ENCODE peak calls at places on chromosomes 12 and 14, in seven cellular contexts. L, C, A, Z, P, R and V are unnamed samples.

GRCh38 chr12:6936642-6937480 is 6.8 kb upstream of the RNU7-1 start:
- DNase-seq in L (no peak), C (peak), A (no peak), Z (no peak), P (no peak), R (peak), V (no peak)

GRCh38 chr12:106239241-106239950 is 8.4 kb downstream of the CKAP4 start:
- DNase-seq in L (peak), C (no peak), A (no peak), Z (no peak), P (no peak), R (no peak), V (no peak)

GRCh38 chr14:101496779-101497420 is 64.4 kb upstream of the DIO3 start:
- DNase-seq in L (no peak), C (no peak), A (peak), Z (peak), P (no peak), R (peak), V (no peak)

GRCh38 chr12:55966408-55967281 is at the start of gene CDK2:
- DNase-seq in L (peak), C (peak), A (peak), Z (peak), P (peak), R (peak), V (peak)

GRCh38 chr14:102013669-102014200 is 49.4 kb downstream of the DYNC1H1 start:
- DNase-seq in L (no peak), C (no peak), A (no peak), Z (no peak), P (no peak), R (no peak), V (no peak)

GRCh38 chr12:49983892-49984291 is 11.1 kb downstream of the AQP6 start:
- DNase-seq in L (no peak), C (no peak), A (no peak), Z (no peak), P (no peak), R (no peak), V (no peak)

GRCh38 chr12:84976133-84976532 is 59.9 kb downstream of the TSPAN19 start:
- DNase-seq in L (no peak), C (no peak), A (no peak), Z (no peak), P (no peak), R (peak), V (no peak)

GRCh38 chr14:96117997-96118790 is 79.0 kb downstream of the C14orf132 start:
- DNase-seq in L (no peak), C (no peak), A (no peak), Z (no peak), P (no peak), R (no peak), V (no peak)

GRCh38 chr14:67704484-67705089 is 2.9 kb downstream of the RDH12 start:
- DNase-seq in L (no peak), C (peak), A (no peak), Z (no peak), P (no peak), R (no peak), V (peak)

GRCh38 chr12:61414470-61414869 is 845.7 kb upstream of the USP15 start:
- DNase-seq in L (no peak), C (no peak), A (no peak), Z (no peak), P (no peak), R (no peak), V (no peak)

GRCh38 chr12:131832393-131833231 is 4.4 kb downstream of the MMP17 start:
- DNase-seq in L (no peak), C (no peak), A (no peak), Z (peak), P (no peak), R (no peak), V (no peak)

GRCh38 chr12:115667116-115667515 is 610.4 kb downstream of the MED13L start:
- DNase-seq in L (no peak), C (no peak), A (no peak), Z (no peak), P (no peak), R (no peak), V (no peak)

GRCh38 chr14:96363751-96364336 is 518 bp downstream of the GSKIP start:
- DNase-seq in L (peak), C (peak), A (peak), Z (peak), P (no peak), R (peak), V (peak)

GRCh38 chr12:6230321-6231110 is 30.3 kb downstream of the CD9 start:
- DNase-seq in L (no peak), C (no peak), A (peak), Z (peak), P (peak), R (peak), V (peak)

GRCh38 chr12:9221476-9221875 is 13.3 kb upstream of the PZP start:
- DNase-seq in L (no peak), C (no peak), A (no peak), Z (no peak), P (no peak), R (no peak), V (no peak)

GRCh38 chr14:101117543-101117942 is 214.0 kb upstream of the RTL1 start:
- DNase-seq in L (no peak), C (no peak), A (no peak), Z (no peak), P (no peak), R (no peak), V (no peak)

GRCh38 chr12:6957741-6958608 is 6.8 kb downstream of the PTPN6 start:
- DNase-seq in L (no peak), C (no peak), A (no peak), Z (no peak), P (no peak), R (peak), V (no peak)

GRCh38 chr14:34843011-34843554 is 32.1 kb downstream of the BAZ1A start:
- DNase-seq in L (no peak), C (no peak), A (no peak), Z (no peak), P (peak), R (no peak), V (peak)

GRCh38 chr12:100779191-100779590 is 15.4 kb upstream of the ANO4 start:
- DNase-seq in L (no peak), C (no peak), A (no peak), Z (no peak), P (no peak), R (no peak), V (no peak)

GRCh38 chr14:64246688-64247087 is 47.5 kb downstream of the ESR2 start:
- DNase-seq in L (no peak), C (no peak), A (no peak), Z (no peak), P (no peak), R (no peak), V (no peak)

GRCh38 chr14:32224731-32225377 is 21.8 kb upstream of the RNU6-8 start:
- DNase-seq in L (no peak), C (peak), A (no peak), Z (no peak), P (no peak), R (no peak), V (peak)

GRCh38 chr14:93674343-93674742 is 113.9 kb downstream of the PRIMA1 start:
- DNase-seq in L (no peak), C (no peak), A (no peak), Z (no peak), P (no peak), R (no peak), V (no peak)

GRCh38 chr14:93675651-93676050 is 112.6 kb downstream of the PRIMA1 start:
- DNase-seq in L (no peak), C (no peak), A (no peak), Z (no peak), P (no peak), R (no peak), V (no peak)

GRCh38 chr14:93682459-93682858 is 105.8 kb downstream of the PRIMA1 start:
- DNase-seq in L (no peak), C (no peak), A (no peak), Z (no peak), P (no peak), R (no peak), V (no peak)

DNA sequence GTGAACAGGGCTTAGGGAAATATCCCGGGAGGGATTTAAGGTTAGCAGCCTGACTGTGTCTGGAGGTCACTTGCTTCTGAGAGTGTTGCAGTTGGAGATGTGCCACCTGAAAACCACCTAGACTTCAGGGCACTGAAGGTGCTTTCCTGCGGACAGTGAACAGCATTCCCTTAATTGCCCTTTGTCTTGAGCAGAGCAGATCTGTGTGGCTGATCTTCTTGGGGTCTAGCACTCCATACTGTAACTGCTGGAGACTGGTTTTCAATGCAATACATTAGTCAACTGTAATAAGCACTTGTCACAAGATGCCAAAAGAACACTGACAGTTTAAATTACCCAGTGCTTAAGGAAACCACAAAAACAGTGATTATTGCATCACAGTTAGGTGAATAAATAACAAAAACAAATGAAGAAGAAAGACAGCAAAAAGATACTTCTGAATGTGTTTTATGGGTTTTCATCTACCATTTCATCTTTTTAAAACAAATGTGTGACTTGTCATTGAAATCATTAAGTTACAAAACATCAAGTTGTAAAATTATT is 111.8 kb downstream of the PRIMA1 start:
- DNase-seq in L (no peak), C (no peak), A (no peak), Z (no peak), P (peak), R (no peak), V (no peak)
- TF ChIP-seq POLR2AphosphoS5 in L (no peak), C (no peak), A (no peak), Z (no peak), P (no peak), R (no peak), V (no peak)

GRCh38 chr12:127485528-127485927 is 781.4 kb upstream of the TMEM132C start:
- DNase-seq in L (no peak), C (no peak), A (peak), Z (peak), P (no peak), R (no peak), V (no peak)
- TF ChIP-seq POLR2AphosphoS5 in L (no peak), C (no peak), A (no peak), Z (no peak), P (no peak), R (no peak), V (no peak)

GRCh38 chr14:93114068-93114710 is 1.5 kb downstream of the ITPK1 start:
- DNase-seq in L (no peak), C (peak), A (no peak), Z (no peak), P (no peak), R (peak), V (no peak)

GRCh38 chr14:93116676-93117200 is 1.0 kb upstream of the ITPK1 start:
- DNase-seq in L (no peak), C (no peak), A (no peak), Z (no peak), P (no peak), R (peak), V (no peak)

GRCh38 chr14:93115920-93116675 is at the start of gene ITPK1:
- DNase-seq in L (no peak), C (peak), A (peak), Z (peak), P (peak), R (peak), V (peak)

GRCh38 chr14:93114713-93115068 is 1.0 kb downstream of the ITPK1 start:
- DNase-seq in L (no peak), C (peak), A (peak), Z (peak), P (no peak), R (peak), V (no peak)

GRCh38 chr14:93115069-93115919 is 431 bp downstream of the ITPK1 start:
- DNase-seq in L (no peak), C (peak), A (peak), Z (peak), P (peak), R (peak), V (peak)
- TF ChIP-seq POLR2AphosphoS5 in L (no peak), C (peak), A (peak), Z (peak), P (no peak), R (peak), V (no peak)

DNA sequence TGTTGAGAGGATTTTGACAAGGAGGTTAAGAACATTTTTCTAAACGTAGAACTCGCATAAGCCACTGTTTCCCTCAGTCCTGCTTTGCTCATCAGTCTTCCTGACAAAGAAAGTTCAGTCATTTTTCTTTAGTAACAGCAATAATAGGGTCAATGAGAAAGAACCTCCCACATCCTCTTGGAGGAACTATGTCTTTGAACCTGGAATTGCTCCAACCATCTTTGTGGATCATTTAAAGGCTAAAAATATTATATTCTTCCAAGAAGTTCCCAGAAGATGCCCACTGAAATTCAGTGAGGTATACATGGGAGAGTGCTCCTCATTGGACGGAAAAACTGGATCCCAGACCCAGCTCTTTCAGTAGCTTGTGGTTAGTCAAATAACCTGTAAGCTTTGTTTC is 282.8 kb upstream of the FAR2 start:
- DNase-seq in L (no peak), C (no peak), A (no peak), Z (no peak), P (no peak), R (no peak), V (no peak)
- TF ChIP-seq POLR2AphosphoS5 in L (no peak), C (no peak), A (no peak), Z (no peak), P (no peak), R (no peak), V (no peak)

DNA sequence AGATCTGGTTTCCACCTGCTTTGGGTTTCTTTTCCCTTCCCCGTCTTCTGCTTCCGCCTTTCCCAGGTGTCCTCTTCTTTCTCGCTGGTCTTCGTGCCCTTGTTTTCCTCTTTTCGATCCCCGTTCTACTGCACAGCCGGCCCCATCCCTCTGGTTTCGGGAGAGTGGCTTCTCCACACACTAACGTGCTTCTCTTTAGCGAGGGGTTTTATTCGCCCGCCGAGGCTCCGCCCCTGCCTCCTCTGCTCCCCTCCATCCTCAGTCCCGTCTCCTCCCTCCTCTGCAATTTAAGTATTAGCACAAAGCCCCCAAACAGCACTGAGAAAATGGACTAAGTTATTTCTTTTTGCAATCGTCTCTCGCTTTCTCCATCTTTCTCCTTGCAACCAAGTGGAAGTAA is at the start of gene SLC7A8:
- DNase-seq in L (no peak), C (peak), A (peak), Z (peak), P (no peak), R (peak), V (no peak)
- TF ChIP-seq POLR2AphosphoS5 in L (peak), C (peak), A (peak), Z (peak), P (no peak), R (peak), V (no peak)